ENCODE peak calls at places on chromosomes 1 and 21, in four cellular contexts. V is SK-N-SH, G is ovary, U is uterus. M is an unnamed sample.

GRCh38 chr1:84174051-84174556 is 30.0 kb downstream of the PRKACB start:
- DNase-seq in U (no peak), V (no peak), G (no peak), M (no peak)

GRCh38 chr1:156627313-156627880 is 8.2 kb downstream of the HAPLN2 start:
- DNase-seq in G (no peak), V (peak; percentile 60), U (no peak), M (no peak)

GRCh38 chr1:84164156-84164555 is 20.1 kb downstream of the PRKACB start:
- DNase-seq in V (no peak), G (no peak), U (no peak), M (no peak)

GRCh38 chr21:36027352-36027751 is 33.0 kb downstream of the SETD4 start:
- DNase-seq in V (no peak), U (no peak), G (no peak), M (no peak)

GRCh38 chr1:7433896-7434295 is 337.2 kb upstream of the VAMP3 start:
- DNase-seq in U (no peak), V (no peak), G (no peak), M (no peak)

GRCh38 chr21:45374826-45375455 is 30.0 kb upstream of the COL18A1 start:
- DNase-seq in V (no peak), U (no peak), G (peak; percentile 6), M (peak; percentile 29)

GRCh38 chr1:245972476-245972875 is 534.6 kb downstream of the SMYD3 start:
- DNase-seq in U (no peak), V (peak; percentile 24), G (no peak), M (no peak)

GRCh38 chr1:167484726-167485125 is 33.6 kb downstream of the CD247 start:
- DNase-seq in V (no peak), U (no peak), G (no peak), M (no peak)

GRCh38 chr1:114333670-114334069 is 177.3 kb downstream of the TRIM33 start:
- DNase-seq in G (no peak), V (no peak), U (no peak), M (no peak)

GRCh38 chr1:93676424-93676823 is 5.2 kb downstream of the BCAR3 start:
- DNase-seq in G (no peak), U (peak; percentile 42), V (no peak), M (no peak)

GRCh38 chr1:77686784-77687518 is 4.5 kb upstream of the ZZZ3 start:
- DNase-seq in U (no peak), V (no peak), G (no peak), M (peak; percentile 30)
- H3K4me3 ChIP-seq in U (peak overlapping the region; percentile 8), V (no peak overlapping the region), G (no peak overlapping the region), M (no peak overlapping the region)

GRCh38 chr1:153827168-153827964 is 52.2 kb downstream of the SLC27A3 start:
- DNase-seq in U (no peak), G (no peak), V (no peak), M (no peak)

GRCh38 chr1:153833171-153833570 is 58.0 kb downstream of the SLC27A3 start:
- DNase-seq in G (no peak), V (no peak), U (no peak), M (no peak)

GRCh38 chr1:153832293-153832692 is 57.1 kb downstream of the SLC27A3 start:
- DNase-seq in V (no peak), G (no peak), U (no peak), M (no peak)
- H3K27ac ChIP-seq in V (no peak overlapping the region), G (no peak overlapping the region), U (no peak overlapping the region), M (no peak overlapping the region)

GRCh38 chr1:236750928-236751327 is 44.2 kb upstream of the MTR start:
- DNase-seq in V (no peak), G (no peak), U (no peak), M (no peak)

GRCh38 chr1:236753964-236754363 is 41.1 kb upstream of the MTR start:
- DNase-seq in G (no peak), V (no peak), U (no peak), M (no peak)

GRCh38 chr1:236753554-236753953 is 41.5 kb upstream of the MTR start:
- DNase-seq in V (peak; percentile 58), G (no peak), U (no peak), M (no peak)

GRCh38 chr1:236751385-236751784 is 43.7 kb upstream of the MTR start:
- DNase-seq in U (no peak), V (no peak), G (no peak), M (no peak)

DNA sequence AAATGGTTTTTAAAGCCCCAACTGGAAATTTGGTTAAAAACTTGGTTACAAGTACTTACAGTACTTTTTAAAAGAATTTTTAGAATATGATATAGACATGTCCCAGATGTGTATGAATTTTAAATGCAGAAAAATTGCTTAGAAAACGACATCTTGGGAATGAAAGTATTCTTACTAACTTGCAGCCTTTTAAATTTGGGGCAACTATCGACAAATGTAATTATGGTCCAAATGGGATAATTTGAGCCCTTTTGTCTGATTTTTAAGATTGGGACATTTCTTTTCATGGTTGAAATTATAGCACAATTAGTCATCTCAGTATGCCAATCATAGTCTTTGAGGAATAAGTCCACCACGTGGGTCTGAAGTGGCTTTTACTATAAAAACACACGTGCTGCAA is 43.2 kb upstream of the MTR start:
- DNase-seq in G (no peak), U (no peak), V (no peak), M (no peak)
- H3K27me3 ChIP-seq in G (no peaks in the 10 kb centered on the region), U (no peaks in the 10 kb centered on the region), V (no peaks in the 10 kb centered on the region), M (no peaks in the 10 kb centered on the region)

GRCh38 chr1:170531758-170532657 is at the start of gene GORAB:
- DNase-seq in V (peak; percentile 86), G (peak; percentile 90), U (peak; percentile 90), M (peak; percentile 85)

GRCh38 chr1:170535418-170535817 is 3.5 kb downstream of the GORAB start:
- DNase-seq in G (no peak), U (no peak), V (no peak), M (no peak)

GRCh38 chr1:170533331-170533730 is 1.4 kb downstream of the GORAB start:
- DNase-seq in U (no peak), V (no peak), G (no peak), M (no peak)

GRCh38 chr1:170536924-170537551 is 5.1 kb downstream of the GORAB start:
- DNase-seq in V (no peak), U (no peak), G (no peak), M (no peak)

GRCh38 chr1:170534626-170535147 is 2.7 kb downstream of the GORAB start:
- DNase-seq in U (no peak), G (no peak), V (no peak), M (no peak)
- H3K4me3 ChIP-seq in U (no peak overlapping the region), G (no peak overlapping the region), V (no peak overlapping the region), M (no peak overlapping the region)

DNA sequence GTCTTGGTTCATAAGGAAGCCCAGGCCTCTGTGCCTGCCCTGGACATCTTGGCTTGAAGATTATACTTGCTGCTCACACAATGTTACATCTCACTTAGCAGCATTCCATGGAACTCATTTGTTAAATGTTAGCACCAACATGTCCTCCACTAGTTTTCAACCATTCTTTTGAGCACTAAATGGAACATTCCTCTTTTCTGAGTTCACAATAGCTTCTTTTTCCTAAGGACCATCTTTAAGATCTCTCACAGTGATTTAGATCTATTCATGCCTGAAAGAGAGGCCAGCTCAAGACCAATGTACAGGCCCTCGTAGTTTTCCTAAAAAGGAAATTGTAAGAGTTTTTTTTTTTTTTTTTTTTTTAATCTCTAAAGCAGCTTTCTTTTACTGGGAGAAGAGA is 26.6 kb upstream of the CCN1 start:
- DNase-seq in V (no peak), G (no peak), U (no peak), M (no peak)
- H3K27ac ChIP-seq in V (peak overlapping the region; percentile 85), G (no peak overlapping the region), U (peak overlapping the region; percentile 67), M (no peak overlapping the region)

M was measured in pancreas.